ENCODE peak calls at places on chromosomes 3 and 15, in six cellular contexts. Z, C, R, Y, Q and H are unnamed samples.

GRCh38 chr3:16816048-16816780 is 68.5 kb upstream of the PLCL2 start:
- DNase-seq in Y (no peak), Z (no peak), C (no peak), R (peak), Q (no peak), H (no peak)

GRCh38 chr15:62454567-62455172 is 289.6 kb upstream of the C2CD4B start:
- DNase-seq in R (no peak), C (no peak), Z (peak), Y (no peak), Q (no peak), H (no peak)

GRCh38 chr3:160575589-160575988 is 10.2 kb upstream of the KPNA4 start:
- DNase-seq in Q (no peak), C (no peak), Y (no peak), Z (no peak), R (no peak), H (no peak)

GRCh38 chr3:124266517-124266916 is 274.6 kb upstream of the ROPN1 start:
- DNase-seq in R (no peak), Q (no peak), Y (no peak), C (no peak), Z (no peak), H (no peak)

GRCh38 chr15:61081028-61081322 is 148.1 kb downstream of the RORA start:
- DNase-seq in R (no peak), C (no peak), Y (no peak), Q (no peak), Z (no peak), H (no peak)

GRCh38 chr3:127997016-127997415 is 55.2 kb upstream of the SEC61A1 start:
- DNase-seq in C (no peak), Z (no peak), Q (no peak), Y (no peak), R (no peak), H (no peak)

GRCh38 chr3:150798122-150798618 is 35.2 kb upstream of the SIAH2 start:
- DNase-seq in C (peak), Z (no peak), R (no peak), Y (peak), Q (no peak), H (no peak)

GRCh38 chr3:114887806-114888205 is 259.3 kb downstream of the ZBTB20 start:
- DNase-seq in Y (no peak), Q (no peak), Z (no peak), R (no peak), C (no peak), H (no peak)

GRCh38 chr3:55724407-55724784 is 237.3 kb upstream of the WNT5A start:
- DNase-seq in Q (no peak), R (no peak), Z (no peak), C (no peak), Y (no peak), H (no peak)

GRCh38 chr3:77885381-77885780 is 845.5 kb downstream of the ROBO2 start:
- DNase-seq in Z (no peak), Q (no peak), R (no peak), C (no peak), Y (no peak), H (no peak)

GRCh38 chr3:152174876-152175575 is 93.7 kb upstream of the MBNL1 start:
- DNase-seq in Y (no peak), Q (no peak), R (no peak), C (no peak), Z (no peak), H (no peak)

GRCh38 chr3:155196131-155197075 is 97.1 kb downstream of the STRIT1 start:
- DNase-seq in C (no peak), R (no peak), Z (no peak), Q (no peak), Y (no peak), H (no peak)

GRCh38 chr15:88467935-88468528 is 524 bp downstream of the MRPS11 start:
- DNase-seq in Z (no peak), R (no peak), Q (no peak), C (no peak), Y (no peak), H (no peak)

GRCh38 chr15:31478781-31479221 is 152.2 kb downstream of the KLF13 start:
- DNase-seq in Y (no peak), Z (peak), C (peak), R (no peak), Q (peak), H (no peak)

GRCh38 chr3:15796771-15797599 is 794 bp downstream of the ANKRD28 start:
- DNase-seq in C (no peak), Y (peak), Z (no peak), Q (no peak), R (no peak), H (peak)

GRCh38 chr3:162938073-162938472 is 1441.5 kb downstream of the OTOL1 start:
- DNase-seq in Z (no peak), C (no peak), Y (no peak), R (no peak), Q (no peak), H (no peak)

GRCh38 chr3:97931218-97931617 is 41.0 kb downstream of the RIOX2 start:
- DNase-seq in Q (no peak), Y (no peak), R (no peak), Z (no peak), C (no peak), H (no peak)

GRCh38 chr3:94990952-94991705 is 928.3 kb downstream of the NSUN3 start:
- DNase-seq in Q (no peak), Z (no peak), C (no peak), Y (no peak), R (no peak), H (no peak)

GRCh38 chr3:33016846-33017405 is 65.5 kb downstream of the CCR4 start:
- DNase-seq in C (no peak), Y (no peak), Z (no peak), R (no peak), Q (no peak), H (no peak)

GRCh38 chr15:57216288-57216687 is 160.0 kb upstream of the CGNL1 start:
- DNase-seq in Z (no peak), Y (no peak), Q (no peak), R (no peak), C (no peak), H (no peak)

GRCh38 chr15:25481208-25481862 is 42.5 kb upstream of the UBE3A start:
- DNase-seq in Z (no peak), C (peak), R (no peak), Q (no peak), Y (no peak), H (no peak)

GRCh38 chr15:70503073-70503745 is 260.1 kb downstream of the UACA start:
- DNase-seq in Q (peak), Y (no peak), R (no peak), Z (no peak), C (no peak), H (no peak)

GRCh38 chr3:70916375-70917055 is 604.1 kb upstream of the MDFIC2 start:
- DNase-seq in Y (peak), C (no peak), R (no peak), Z (no peak), Q (no peak), H (no peak)

GRCh38 chr3:185976977-185977678 is 39.3 kb upstream of the TRA2B start:
- DNase-seq in Q (peak), R (peak), Z (peak), Y (peak), C (peak), H (peak)

GRCh38 chr3:196757876-196758739 is 18.5 kb downstream of the PAK2 start:
- DNase-seq in Y (no peak), R (no peak), Q (no peak), C (no peak), Z (no peak), H (peak)

GRCh38 chr15:66771351-66771650 is 69.3 kb downstream of the SMAD6 start:
- DNase-seq in Y (no peak), R (no peak), Z (no peak), Q (no peak), C (no peak), H (no peak)

GRCh38 chr15:73927003-73927475 is 777 bp downstream of the LOXL1 start:
- DNase-seq in Z (peak), Y (no peak), Q (peak), R (no peak), C (peak), H (no peak)

GRCh38 chr15:52331490-52332240 is 36.1 kb upstream of the MYO5C start:
- DNase-seq in C (peak), R (peak), Z (no peak), Q (no peak), Y (peak), H (peak)

GRCh38 chr15:88512606-88513005 is 33.9 kb downstream of the DET1 start:
- DNase-seq in C (no peak), Y (no peak), Z (no peak), Q (no peak), R (no peak), H (no peak)

GRCh38 chr15:85625856-85626255 is 168.9 kb downstream of the KLHL25 start:
- DNase-seq in Q (no peak), Z (no peak), C (no peak), Y (no peak), R (no peak), H (no peak)

GRCh38 chr15:85704021-85704420 is 90.7 kb downstream of the KLHL25 start:
- DNase-seq in C (no peak), Y (no peak), Z (no peak), R (no peak), Q (no peak), H (no peak)

GRCh38 chr3:180408654-180409053 is 193.3 kb upstream of the TTC14 start:
- DNase-seq in Y (no peak), Z (no peak), Q (no peak), R (no peak), C (no peak), H (peak)

GRCh38 chr15:45522931-45523331 is 376 bp upstream of the SLC30A4 start:
- DNase-seq in Y (no peak), Q (no peak), Z (no peak), R (no peak), C (no peak), H (peak)
- TF ChIP-seq POLR2AphosphoS5 in Y (no peak), Q (no peak), Z (no peak), R (no peak), C (no peak), H (no peak)

GRCh38 chr15:75712668-75713337 is at the start of gene CSPG4:
- DNase-seq in R (no peak), C (peak), Z (peak), Q (no peak), Y (no peak), H (no peak)
- H3K4me3 ChIP-seq in R (no peak), C (peak), Z (peak), Q (peak), Y (peak), H (peak)

GRCh38 chr3:12194669-12195161 is 36.0 kb upstream of the TIMP4 start:
- DNase-seq in Q (peak), C (peak), Y (peak), R (no peak), Z (no peak), H (peak)
- TF ChIP-seq CTCF in Q (no peak), C (peak), Y (peak), R (peak), Z (peak), H (peak)

GRCh38 chr15:75648156-75649000 is 666 bp downstream of the SNX33 start:
- DNase-seq in Z (peak), R (no peak), C (peak), Y (peak), Q (no peak), H (no peak)
- TF ChIP-seq POLR2AphosphoS5 in Z (no peak), R (no peak), C (no peak), Y (peak), Q (no peak), H (no peak)

DNA sequence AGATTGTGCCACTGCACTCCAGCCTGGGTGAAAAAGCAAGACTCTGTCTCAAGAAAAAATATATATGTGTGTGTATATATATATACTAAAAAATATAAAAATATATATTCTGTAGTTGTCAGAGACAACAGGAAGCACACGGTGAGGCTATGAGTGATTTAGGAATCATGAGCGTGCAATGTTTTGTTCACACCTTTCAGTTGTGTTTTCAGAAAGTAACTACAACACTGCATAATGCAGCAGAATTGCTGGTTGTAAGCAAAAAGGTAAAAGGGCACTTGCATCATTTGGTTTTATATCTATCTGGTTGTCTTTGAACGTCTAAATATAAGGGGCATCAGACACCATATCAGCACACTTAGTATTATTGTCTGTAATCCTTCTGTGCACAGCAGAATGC is 44.7 kb downstream of the CCR3 start:
- DNase-seq in R (no peak), Q (no peak), Y (no peak), C (no peak), Z (no peak), H (no peak)
- H3K4me3 ChIP-seq in R (no peak), Q (no peak), Y (no peak), C (no peak), Z (no peak), H (no peak)

DNA sequence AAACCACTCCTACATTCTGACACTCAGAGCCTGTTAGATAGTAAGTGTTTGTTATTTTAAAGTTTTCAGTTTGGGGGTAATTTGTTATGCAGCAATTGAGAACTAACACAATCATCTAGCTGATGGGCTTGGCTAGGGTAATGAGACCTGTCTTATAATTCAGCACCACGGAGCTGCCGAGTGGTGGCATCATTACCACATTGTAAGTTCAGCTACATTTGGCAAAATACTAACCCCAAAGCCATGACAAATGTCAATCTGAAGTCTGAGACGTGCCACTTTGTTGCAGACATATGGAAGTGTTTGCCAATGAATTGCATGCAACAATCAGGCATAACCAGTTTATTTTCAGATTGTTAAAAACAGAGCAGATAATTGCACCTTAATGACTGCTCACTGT is 52.7 kb downstream of the KLHL6 start:
- DNase-seq in Z (no peak), C (no peak), R (no peak), Y (no peak), Q (no peak), H (no peak)
- TF ChIP-seq CTCF in Z (no peak), C (no peak), R (no peak), Y (peak), Q (no peak), H (peak)

GRCh38 chr3:46386206-46386605 is 15.5 kb downstream of the CCR5 start:
- DNase-seq in Q (no peak), Y (no peak), Z (no peak), R (no peak), C (no peak), H (no peak)
- TF ChIP-seq POLR2AphosphoS5 in Q (no peak), Y (no peak), Z (no peak), R (no peak), C (no peak), H (no peak)

DNA sequence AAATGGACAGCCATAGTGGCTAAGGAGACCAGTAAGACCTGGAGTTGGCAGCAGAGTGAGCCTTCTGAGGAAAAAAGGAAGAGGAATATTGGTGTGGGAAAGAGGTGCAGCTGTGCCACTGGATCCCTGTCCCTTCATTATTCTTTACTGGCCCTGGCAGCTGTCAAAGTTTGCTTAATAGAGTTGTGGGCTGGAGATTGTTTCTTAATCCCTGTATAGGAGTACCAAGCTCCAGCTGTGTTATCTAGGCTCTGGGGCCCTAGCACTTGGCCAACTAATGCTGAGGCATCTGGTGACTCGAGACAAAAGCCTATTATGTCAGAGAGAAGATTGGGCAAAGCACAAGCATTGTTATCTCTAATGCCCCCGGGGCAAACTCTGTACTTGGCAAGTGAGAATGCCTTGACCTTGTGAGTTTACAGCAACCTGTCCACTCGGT is 61.4 kb downstream of the ZNF609 start:
- DNase-seq in Q (no peak), Z (peak), Y (peak), R (no peak), C (no peak), H (no peak)
- H3K4me3 ChIP-seq in Q (no peak), Z (no peak), Y (no peak), R (no peak), C (no peak), H (no peak)